ENCODE peak calls at places on chromosomes 5 and 9, in four cellular contexts. F is GM12891, X is sigmoid colon, S is upper lobe of left lung. O is an unnamed sample.

GRCh38 chr5:110269478-110270142 is 456.9 kb downstream of the TMEM232 start:
- DNase-seq in F (no peak), X (no peak), S (no peak), O (no peak)

GRCh38 chr5:18088020-18088579 is 453.8 kb downstream of the TAF11L14 start:
- DNase-seq in F (no peak), X (no peak), S (no peak), O (no peak)

GRCh38 chr5:134541736-134542376 is 16.4 kb downstream of the JADE2 start:
- DNase-seq in F (no peak), X (no peak), S (peak), O (no peak)

GRCh38 chr9:83956288-83957028 is 23.6 kb downstream of the HNRNPK start:
- DNase-seq in F (peak), X (peak), S (peak), O (peak)

GRCh38 chr5:158378931-158379330 is 520.0 kb upstream of the CLINT1 start:
- DNase-seq in F (no peak), X (no peak), S (no peak), O (no peak)

GRCh38 chr9:88659126-88659525 is 124.1 kb downstream of the NXNL2 start:
- DNase-seq in F (no peak), X (no peak), S (no peak), O (no peak)

GRCh38 chr5:135491552-135492318 is 39.6 kb upstream of the TIFAB start:
- DNase-seq in F (no peak), X (no peak), S (peak), O (no peak)

GRCh38 chr9:129626944-129627297 is 958 bp downstream of the NTMT1 start:
- DNase-seq in F (no peak), X (no peak), S (no peak), O (no peak)

GRCh38 chr5:147432323-147432722 is 77.5 kb downstream of the DPYSL3 start:
- DNase-seq in F (no peak), X (no peak), S (no peak), O (no peak)

GRCh38 chr5:943874-944620 is 51.4 kb downstream of the TRIP13 start:
- DNase-seq in F (no peak), X (no peak), S (no peak), O (no peak)

GRCh38 chr9:76365028-76365427 is 29.2 kb downstream of the RFK start:
- DNase-seq in F (no peak), X (no peak), S (no peak), O (no peak)

GRCh38 chr9:100595391-100596199 is 17.7 kb downstream of the CAVIN4 start:
- DNase-seq in F (no peak), X (no peak), S (no peak), O (no peak)

GRCh38 chr5:149221731-149222342 is 49.8 kb upstream of the AFAP1L1 start:
- DNase-seq in F (no peak), X (no peak), S (no peak), O (no peak)

GRCh38 chr5:138702166-138702826 is 50.9 kb upstream of the CTNNA1 start:
- DNase-seq in F (no peak), X (no peak), S (no peak), O (no peak)

GRCh38 chr5:115949096-115949495 is 13.2 kb upstream of the LVRN start:
- DNase-seq in F (no peak), X (no peak), S (no peak), O (no peak)

GRCh38 chr5:132392411-132392810 is 22.9 kb downstream of the SLC22A5 start:
- DNase-seq in F (no peak), X (no peak), S (no peak), O (no peak)

GRCh38 chr9:71403106-71403505 is 281.7 kb upstream of the TRPM3 start:
- DNase-seq in F (no peak), X (no peak), S (no peak), O (no peak)

GRCh38 chr9:135244271-135244691 is 156.8 kb downstream of the OLFM1 start:
- DNase-seq in F (no peak), X (peak), S (no peak), O (no peak)

GRCh38 chr9:131254107-131254491 is 22.2 kb downstream of the FAM78A start:
- DNase-seq in F (no peak), X (no peak), S (no peak), O (no peak)

GRCh38 chr5:16792278-16793275 is 143.5 kb downstream of the MYO10 start:
- DNase-seq in F (no peak), X (no peak), S (no peak), O (no peak)

GRCh38 chr9:126700903-126701819 is 87.4 kb downstream of the LMX1B start:
- DNase-seq in F (no peak), X (peak), S (peak), O (peak)

GRCh38 chr5:14438195-14438606 is 143.4 kb upstream of the OTULINL start:
- DNase-seq in F (no peak), X (no peak), S (no peak), O (no peak)

GRCh38 chr9:81686614-81687520 is 2.5 kb downstream of the TLE1 start:
- DNase-seq in F (peak), X (peak), S (peak), O (no peak)

GRCh38 chr9:137286980-137287383 is 9.5 kb downstream of the TOR4A start:
- DNase-seq in F (no peak), X (no peak), S (no peak), O (peak)

GRCh38 chr9:116494815-116495634 is 192.1 kb upstream of the TRIM32 start:
- DNase-seq in F (no peak), X (no peak), S (peak), O (no peak)

GRCh38 chr9:89775641-89776040 is 170.8 kb downstream of the GADD45G start:
- DNase-seq in F (no peak), X (no peak), S (no peak), O (no peak)

GRCh38 chr5:130282044-130282443 is 377.8 kb downstream of the CHSY3 start:
- DNase-seq in F (no peak), X (no peak), S (no peak), O (no peak)

GRCh38 chr5:56457887-56458451 is 224.8 kb upstream of the ANKRD55 start:
- DNase-seq in F (no peak), X (no peak), S (no peak), O (no peak)

GRCh38 chr5:122940890-122941289 is 95.5 kb downstream of the SNX24 start:
- DNase-seq in F (no peak), X (no peak), S (no peak), O (no peak)

GRCh38 chr5:10330511-10331105 is 22.9 kb upstream of the MARCHF6 start:
- DNase-seq in F (no peak), X (no peak), S (no peak), O (no peak)

GRCh38 chr5:10331341-10331796 is 22.1 kb upstream of the MARCHF6 start:
- DNase-seq in F (no peak), X (peak), S (peak), O (no peak)

GRCh38 chr5:10328323-10328722 is 20.6 kb upstream of the CMBL start:
- DNase-seq in F (no peak), X (no peak), S (no peak), O (no peak)

GRCh38 chr5:10329421-10329807 is 21.7 kb upstream of the CMBL start:
- DNase-seq in F (no peak), X (no peak), S (no peak), O (no peak)

DNA sequence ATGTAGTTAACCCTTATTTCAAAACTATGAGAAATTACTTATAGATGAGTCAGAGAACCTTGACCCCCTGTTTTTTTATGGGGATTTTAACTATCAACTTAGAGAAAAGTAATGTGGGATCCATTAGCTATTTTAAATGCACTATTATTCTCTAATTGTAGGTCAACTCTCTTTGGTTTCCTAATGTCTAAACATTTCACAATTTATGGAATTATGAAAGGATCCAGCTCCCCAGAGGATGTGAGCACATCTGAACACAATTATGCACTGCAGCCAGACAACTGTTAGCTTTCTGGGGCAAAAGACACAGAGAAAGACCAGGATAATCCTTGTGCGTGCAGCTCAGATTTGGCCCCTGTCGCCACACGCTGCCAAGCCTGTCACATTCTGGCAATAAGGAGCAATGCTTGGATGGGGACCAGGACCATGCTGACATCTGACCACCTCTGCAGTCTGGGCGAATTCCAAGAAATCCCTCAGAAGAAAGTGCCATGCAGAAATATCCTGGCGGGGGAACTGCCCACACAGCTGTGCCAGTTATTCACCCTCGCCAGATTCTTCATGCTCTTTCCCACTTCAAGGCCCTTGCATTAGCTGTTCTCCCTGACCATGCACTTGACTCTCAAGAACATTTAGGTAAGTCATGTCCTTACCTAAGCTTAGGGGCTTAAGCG is 22.2 kb upstream of the CMBL start:
- DNase-seq in F (no peak), X (peak), S (peak), O (no peak)
- TF ChIP-seq POLR2AphosphoS5 in F (no peak), X (peak), S (no peak), O (no peak)

GRCh38 chr9:19369107-19369506 is 10.9 kb downstream of the RPS6 start:
- DNase-seq in F (no peak), X (no peak), S (no peak), O (no peak)

GRCh38 chr9:19371942-19372341 is 8.1 kb downstream of the RPS6 start:
- DNase-seq in F (no peak), X (no peak), S (no peak), O (no peak)

GRCh38 chr9:19373527-19373926 is 6.5 kb downstream of the RPS6 start:
- DNase-seq in F (no peak), X (no peak), S (no peak), O (no peak)

GRCh38 chr9:19375536-19375935 is 4.5 kb downstream of the RPS6 start:
- DNase-seq in F (no peak), X (no peak), S (no peak), O (no peak)

DNA sequence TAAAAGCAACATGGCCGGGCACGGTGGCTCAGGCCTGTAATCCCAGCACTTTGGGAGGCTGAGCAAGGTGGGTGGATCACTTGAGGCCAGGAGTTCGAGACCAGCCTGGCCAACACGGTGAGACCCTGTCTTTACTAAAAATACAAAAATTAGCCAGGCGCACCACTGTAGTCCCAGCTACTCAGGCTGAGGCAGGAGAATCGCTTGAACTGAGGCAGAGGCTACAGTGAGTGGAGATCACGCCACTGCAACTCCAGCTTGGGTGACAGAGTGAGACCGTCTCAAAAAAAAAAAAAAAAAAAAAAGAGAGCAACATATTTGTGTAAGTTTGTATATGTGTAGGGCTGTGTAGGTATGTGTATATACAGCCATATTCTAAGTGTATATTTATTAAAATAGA is 7.5 kb downstream of the RPS6 start:
- DNase-seq in F (no peak), X (no peak), S (no peak), O (no peak)
- TF ChIP-seq POLR2A in F (no peak), X (no peak), S (no peak), O (peak)

DNA sequence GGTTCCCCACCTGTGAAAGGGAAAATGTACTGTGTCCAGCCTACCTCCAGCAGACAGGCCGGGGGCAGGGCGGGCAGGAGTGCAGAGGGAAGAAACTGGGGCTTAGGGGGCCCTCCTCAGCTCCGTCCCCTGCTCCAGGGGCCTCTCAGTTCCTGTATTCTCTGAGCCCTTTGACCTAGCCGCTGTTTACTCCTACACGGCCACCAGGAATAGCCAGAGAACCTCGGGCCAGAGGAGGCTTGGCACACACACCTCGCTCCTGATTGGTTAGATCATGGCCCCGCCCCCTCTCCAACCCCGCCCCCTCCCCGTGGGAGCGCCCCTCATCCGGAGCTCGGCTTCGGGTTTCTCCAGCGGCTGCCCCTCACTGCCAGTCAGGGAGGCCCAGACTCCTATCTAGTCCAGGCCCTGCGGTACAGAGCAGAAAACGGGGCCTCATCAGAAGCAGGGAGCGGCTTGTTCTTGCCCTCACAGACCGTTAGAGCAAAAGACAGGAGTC is 2.2 kb downstream of the ST6GALNAC6 start:
- DNase-seq in F (peak), X (peak), S (peak), O (no peak)
- TF ChIP-seq POLR2AphosphoS5 in F (no peak), X (peak), S (no peak), O (no peak)

GRCh38 chr9:122092611-122093506 is at the start of gene TTLL11:
- DNase-seq in F (peak), X (peak), S (peak), O (peak)
- TF ChIP-seq POLR2A in F (no peak), X (peak), S (peak), O (peak)

GRCh38 chr5:179265529-179266290 is 79.6 kb downstream of the ADAMTS2 start:
- DNase-seq in F (no peak), X (peak), S (peak), O (no peak)
- TF ChIP-seq POLR2AphosphoS5 in F (no peak), X (peak), S (peak), O (no peak)